ENCODE peak calls at places on chromosome 12, in ten cellular contexts. One of them, this sample, is unnamed.

GRCh38 chr12:132108211-132108832 is 35.8 kb downstream of the DDX51 start:
- DNase-seq in uterus: no peak
- DNase-seq in OCI-LY7: no peak
- DNase-seq in epithelial cell of esophagus: no peak
- DNase-seq in RWPE1: no peak
- DNase-seq in progenitor cell of endocrine pancreas: no peak
- DNase-seq in heart left ventricle: no peak
- DNase-seq in A549: no peak
- DNase-seq in AG10803: no peak
- DNase-seq in spleen: no peak
- DNase-seq in this sample: no peak

GRCh38 chr12:109804820-109805761 is 28.1 kb downstream of the TRPV4 start:
- DNase-seq in uterus: peak
- DNase-seq in OCI-LY7: peak
- DNase-seq in epithelial cell of esophagus: peak
- DNase-seq in RWPE1: peak
- DNase-seq in progenitor cell of endocrine pancreas: peak
- DNase-seq in heart left ventricle: peak
- DNase-seq in A549: peak
- DNase-seq in AG10803: peak
- DNase-seq in spleen: peak
- DNase-seq in this sample: peak

GRCh38 chr12:74171478-74171909 is 366.1 kb upstream of the ATXN7L3B start:
- DNase-seq in uterus: no peak
- DNase-seq in OCI-LY7: no peak
- DNase-seq in epithelial cell of esophagus: no peak
- DNase-seq in RWPE1: no peak
- DNase-seq in progenitor cell of endocrine pancreas: no peak
- DNase-seq in heart left ventricle: no peak
- DNase-seq in A549: no peak
- DNase-seq in AG10803: no peak
- DNase-seq in spleen: peak
- DNase-seq in this sample: no peak

GRCh38 chr12:86264451-86265328 is 8.5 kb upstream of the MGAT4C start:
- DNase-seq in uterus: no peak
- DNase-seq in OCI-LY7: no peak
- DNase-seq in epithelial cell of esophagus: peak
- DNase-seq in RWPE1: no peak
- DNase-seq in progenitor cell of endocrine pancreas: peak
- DNase-seq in heart left ventricle: no peak
- DNase-seq in A549: no peak
- DNase-seq in AG10803: no peak
- DNase-seq in spleen: peak
- DNase-seq in this sample: no peak

GRCh38 chr12:113664224-113664681 is 192.6 kb upstream of the LHX5 start:
- DNase-seq in uterus: no peak
- DNase-seq in OCI-LY7: no peak
- DNase-seq in epithelial cell of esophagus: no peak
- DNase-seq in RWPE1: no peak
- DNase-seq in progenitor cell of endocrine pancreas: no peak
- DNase-seq in heart left ventricle: no peak
- DNase-seq in A549: no peak
- DNase-seq in AG10803: no peak
- DNase-seq in spleen: no peak
- DNase-seq in this sample: no peak

GRCh38 chr12:18430425-18431048 is 169.2 kb downstream of the PIK3C2G start:
- DNase-seq in uterus: no peak
- DNase-seq in OCI-LY7: peak
- DNase-seq in epithelial cell of esophagus: peak
- DNase-seq in RWPE1: peak
- DNase-seq in progenitor cell of endocrine pancreas: peak
- DNase-seq in heart left ventricle: peak
- DNase-seq in A549: peak
- DNase-seq in AG10803: peak
- DNase-seq in spleen: no peak
- DNase-seq in this sample: peak

GRCh38 chr12:102475355-102475754 is 5.0 kb downstream of the IGF1 start:
- DNase-seq in uterus: peak
- DNase-seq in OCI-LY7: no peak
- DNase-seq in epithelial cell of esophagus: no peak
- DNase-seq in RWPE1: no peak
- DNase-seq in progenitor cell of endocrine pancreas: no peak
- DNase-seq in heart left ventricle: no peak
- DNase-seq in A549: no peak
- DNase-seq in AG10803: no peak
- DNase-seq in spleen: no peak
- DNase-seq in this sample: no peak

GRCh38 chr12:85007836-85008235 is 28.2 kb downstream of the TSPAN19 start:
- DNase-seq in uterus: no peak
- DNase-seq in OCI-LY7: no peak
- DNase-seq in epithelial cell of esophagus: no peak
- DNase-seq in RWPE1: no peak
- DNase-seq in progenitor cell of endocrine pancreas: no peak
- DNase-seq in heart left ventricle: no peak
- DNase-seq in A549: peak
- DNase-seq in AG10803: peak
- DNase-seq in spleen: no peak
- DNase-seq in this sample: no peak

GRCh38 chr12:40312982-40313576 is 88.3 kb downstream of the LRRK2 start:
- DNase-seq in uterus: no peak
- DNase-seq in OCI-LY7: peak
- DNase-seq in epithelial cell of esophagus: peak
- DNase-seq in RWPE1: peak
- DNase-seq in progenitor cell of endocrine pancreas: no peak
- DNase-seq in heart left ventricle: no peak
- DNase-seq in A549: peak
- DNase-seq in AG10803: peak
- DNase-seq in spleen: no peak
- DNase-seq in this sample: peak

GRCh38 chr12:15393995-15394394 is 71.7 kb downstream of the PTPRO start:
- DNase-seq in uterus: no peak
- DNase-seq in OCI-LY7: no peak
- DNase-seq in epithelial cell of esophagus: no peak
- DNase-seq in RWPE1: no peak
- DNase-seq in progenitor cell of endocrine pancreas: no peak
- DNase-seq in heart left ventricle: no peak
- DNase-seq in A549: no peak
- DNase-seq in AG10803: no peak
- DNase-seq in spleen: no peak
- DNase-seq in this sample: no peak

GRCh38 chr12:79678306-79678705 is 12.5 kb downstream of the PAWR start:
- DNase-seq in uterus: no peak
- DNase-seq in OCI-LY7: no peak
- DNase-seq in epithelial cell of esophagus: peak
- DNase-seq in RWPE1: no peak
- DNase-seq in progenitor cell of endocrine pancreas: no peak
- DNase-seq in heart left ventricle: no peak
- DNase-seq in A549: no peak
- DNase-seq in AG10803: no peak
- DNase-seq in spleen: no peak
- DNase-seq in this sample: no peak

GRCh38 chr12:53735-54095 is 12.9 kb upstream of the IQSEC3 start:
- DNase-seq in uterus: no peak
- DNase-seq in OCI-LY7: no peak
- DNase-seq in epithelial cell of esophagus: no peak
- DNase-seq in RWPE1: no peak
- DNase-seq in progenitor cell of endocrine pancreas: no peak
- DNase-seq in heart left ventricle: no peak
- DNase-seq in A549: no peak
- DNase-seq in AG10803: no peak
- DNase-seq in spleen: no peak
- DNase-seq in this sample: no peak

GRCh38 chr12:14743061-14743460 is 46.7 kb upstream of the GUCY2C start:
- DNase-seq in uterus: no peak
- DNase-seq in OCI-LY7: no peak
- DNase-seq in epithelial cell of esophagus: no peak
- DNase-seq in RWPE1: no peak
- DNase-seq in progenitor cell of endocrine pancreas: no peak
- DNase-seq in heart left ventricle: no peak
- DNase-seq in A549: no peak
- DNase-seq in AG10803: no peak
- DNase-seq in spleen: no peak
- DNase-seq in this sample: no peak

GRCh38 chr12:95723693-95724384 is 66.7 kb downstream of the NTN4 start:
- DNase-seq in uterus: no peak
- DNase-seq in OCI-LY7: no peak
- DNase-seq in epithelial cell of esophagus: no peak
- DNase-seq in RWPE1: no peak
- DNase-seq in progenitor cell of endocrine pancreas: no peak
- DNase-seq in heart left ventricle: no peak
- DNase-seq in A549: peak
- DNase-seq in AG10803: peak
- DNase-seq in spleen: no peak
- DNase-seq in this sample: peak

GRCh38 chr12:95718001-95718400 is 72.6 kb downstream of the NTN4 start:
- DNase-seq in uterus: no peak
- DNase-seq in OCI-LY7: no peak
- DNase-seq in epithelial cell of esophagus: no peak
- DNase-seq in RWPE1: no peak
- DNase-seq in progenitor cell of endocrine pancreas: no peak
- DNase-seq in heart left ventricle: no peak
- DNase-seq in A549: peak
- DNase-seq in AG10803: no peak
- DNase-seq in spleen: no peak
- DNase-seq in this sample: no peak

GRCh38 chr12:95718772-95719171 is 71.8 kb downstream of the NTN4 start:
- DNase-seq in uterus: no peak
- DNase-seq in OCI-LY7: no peak
- DNase-seq in epithelial cell of esophagus: no peak
- DNase-seq in RWPE1: no peak
- DNase-seq in progenitor cell of endocrine pancreas: no peak
- DNase-seq in heart left ventricle: no peak
- DNase-seq in A549: no peak
- DNase-seq in AG10803: no peak
- DNase-seq in spleen: no peak
- DNase-seq in this sample: no peak

GRCh38 chr12:95724767-95725166 is 65.8 kb downstream of the NTN4 start:
- DNase-seq in uterus: no peak
- DNase-seq in OCI-LY7: no peak
- DNase-seq in epithelial cell of esophagus: no peak
- DNase-seq in RWPE1: no peak
- DNase-seq in progenitor cell of endocrine pancreas: no peak
- DNase-seq in heart left ventricle: no peak
- DNase-seq in A549: no peak
- DNase-seq in AG10803: no peak
- DNase-seq in spleen: no peak
- DNase-seq in this sample: no peak

GRCh38 chr12:95721320-95721719 is 69.2 kb downstream of the NTN4 start:
- DNase-seq in uterus: no peak
- DNase-seq in OCI-LY7: no peak
- DNase-seq in epithelial cell of esophagus: peak
- DNase-seq in RWPE1: peak
- DNase-seq in progenitor cell of endocrine pancreas: no peak
- DNase-seq in heart left ventricle: no peak
- DNase-seq in A549: peak
- DNase-seq in AG10803: peak
- DNase-seq in spleen: no peak
- DNase-seq in this sample: peak
- TF ChIP-seq CTCF in uterus: no peak
- TF ChIP-seq CTCF in OCI-LY7: no peak
- TF ChIP-seq CTCF in epithelial cell of esophagus: peak
- TF ChIP-seq CTCF in RWPE1: no peak
- TF ChIP-seq CTCF in progenitor cell of endocrine pancreas: peak
- TF ChIP-seq CTCF in heart left ventricle: no peak
- TF ChIP-seq CTCF in A549: no peak
- TF ChIP-seq CTCF in AG10803: peak
- TF ChIP-seq CTCF in spleen: no peak
- TF ChIP-seq CTCF in this sample: peak

GRCh38 chr12:58741226-58741625 is 179.1 kb downstream of the LRIG3 start:
- DNase-seq in uterus: no peak
- DNase-seq in OCI-LY7: no peak
- DNase-seq in epithelial cell of esophagus: no peak
- DNase-seq in RWPE1: no peak
- DNase-seq in progenitor cell of endocrine pancreas: no peak
- DNase-seq in heart left ventricle: no peak
- DNase-seq in A549: no peak
- DNase-seq in AG10803: no peak
- DNase-seq in spleen: no peak
- DNase-seq in this sample: no peak
- TF ChIP-seq CTCF in uterus: no peak
- TF ChIP-seq CTCF in OCI-LY7: no peak
- TF ChIP-seq CTCF in epithelial cell of esophagus: no peak
- TF ChIP-seq CTCF in RWPE1: no peak
- TF ChIP-seq CTCF in progenitor cell of endocrine pancreas: no peak
- TF ChIP-seq CTCF in heart left ventricle: no peak
- TF ChIP-seq CTCF in A549: no peak
- TF ChIP-seq CTCF in AG10803: no peak
- TF ChIP-seq CTCF in spleen: no peak
- TF ChIP-seq CTCF in this sample: peak

GRCh38 chr12:98418357-98419075 is 96.9 kb upstream of the TMPO start:
- DNase-seq in uterus: peak
- DNase-seq in OCI-LY7: no peak
- DNase-seq in epithelial cell of esophagus: peak
- DNase-seq in RWPE1: peak
- DNase-seq in progenitor cell of endocrine pancreas: no peak
- DNase-seq in heart left ventricle: peak
- DNase-seq in A549: peak
- DNase-seq in AG10803: peak
- DNase-seq in spleen: no peak
- DNase-seq in this sample: peak

GRCh38 chr12:98419101-98419794 is 96.1 kb upstream of the TMPO start:
- DNase-seq in uterus: no peak
- DNase-seq in OCI-LY7: no peak
- DNase-seq in epithelial cell of esophagus: no peak
- DNase-seq in RWPE1: no peak
- DNase-seq in progenitor cell of endocrine pancreas: no peak
- DNase-seq in heart left ventricle: no peak
- DNase-seq in A549: no peak
- DNase-seq in AG10803: no peak
- DNase-seq in spleen: no peak
- DNase-seq in this sample: no peak

GRCh38 chr12:98419795-98420402 is 95.5 kb upstream of the TMPO start:
- DNase-seq in uterus: no peak
- DNase-seq in OCI-LY7: no peak
- DNase-seq in epithelial cell of esophagus: no peak
- DNase-seq in RWPE1: no peak
- DNase-seq in progenitor cell of endocrine pancreas: no peak
- DNase-seq in heart left ventricle: no peak
- DNase-seq in A549: no peak
- DNase-seq in AG10803: no peak
- DNase-seq in spleen: no peak
- DNase-seq in this sample: no peak

GRCh38 chr12:98417303-98417702 is 98.1 kb upstream of the TMPO start:
- DNase-seq in uterus: no peak
- DNase-seq in OCI-LY7: no peak
- DNase-seq in epithelial cell of esophagus: peak
- DNase-seq in RWPE1: no peak
- DNase-seq in progenitor cell of endocrine pancreas: no peak
- DNase-seq in heart left ventricle: no peak
- DNase-seq in A549: no peak
- DNase-seq in AG10803: peak
- DNase-seq in spleen: no peak
- DNase-seq in this sample: no peak

GRCh38 chr12:98416845-98417244 is 98.5 kb upstream of the TMPO start:
- DNase-seq in uterus: no peak
- DNase-seq in OCI-LY7: peak
- DNase-seq in epithelial cell of esophagus: peak
- DNase-seq in RWPE1: peak
- DNase-seq in progenitor cell of endocrine pancreas: no peak
- DNase-seq in heart left ventricle: no peak
- DNase-seq in A549: peak
- DNase-seq in AG10803: peak
- DNase-seq in spleen: no peak
- DNase-seq in this sample: peak
- TF ChIP-seq CTCF in uterus: peak
- TF ChIP-seq CTCF in OCI-LY7: peak
- TF ChIP-seq CTCF in epithelial cell of esophagus: peak
- TF ChIP-seq CTCF in RWPE1: no peak
- TF ChIP-seq CTCF in progenitor cell of endocrine pancreas: peak
- TF ChIP-seq CTCF in heart left ventricle: no peak
- TF ChIP-seq CTCF in A549: peak
- TF ChIP-seq CTCF in AG10803: peak
- TF ChIP-seq CTCF in spleen: no peak
- TF ChIP-seq CTCF in this sample: peak

GRCh38 chr12:100200450-100201181 is at the start of gene ACTR6:
- DNase-seq in uterus: peak
- DNase-seq in OCI-LY7: peak
- DNase-seq in epithelial cell of esophagus: peak
- DNase-seq in RWPE1: peak
- DNase-seq in progenitor cell of endocrine pancreas: peak
- DNase-seq in heart left ventricle: peak
- DNase-seq in A549: peak
- DNase-seq in AG10803: peak
- DNase-seq in spleen: peak
- DNase-seq in this sample: peak
- TF ChIP-seq CTCF in uterus: no peak
- TF ChIP-seq CTCF in OCI-LY7: no peak
- TF ChIP-seq CTCF in epithelial cell of esophagus: no peak
- TF ChIP-seq CTCF in RWPE1: no peak
- TF ChIP-seq CTCF in progenitor cell of endocrine pancreas: no peak
- TF ChIP-seq CTCF in heart left ventricle: no peak
- TF ChIP-seq CTCF in A549: no peak
- TF ChIP-seq CTCF in AG10803: no peak
- TF ChIP-seq CTCF in spleen: no peak
- TF ChIP-seq CTCF in this sample: no peak